ENCODE peak calls at places on chromosomes 2 and 18, in five cellular contexts. T is GM23338; S is uterus; H is activated CD8-positive, alpha-beta memory T cell treated with anti-CD3 and anti-CD28 coated beads for 48 hours; J is cardiac muscle cell. Z is an unnamed sample.

GRCh38 chr2:239196474-239197021 is 204.3 kb downstream of the HDAC4 start:
- DNase-seq in T (no peak), S (peak), H (no peak), J (no peak), Z (no peak)

GRCh38 chr2:99066602-99067001 is 74.9 kb upstream of the C2orf15 start:
- DNase-seq in T (peak), S (no peak), H (no peak), J (peak), Z (no peak)

GRCh38 chr2:18455256-18455862 is 105.1 kb downstream of the RDH14 start:
- DNase-seq in T (peak), S (no peak), H (no peak), J (peak), Z (peak)

GRCh38 chr18:7177131-7177744 is 53.7 kb upstream of the LRRC30 start:
- DNase-seq in T (peak), S (peak), H (no peak), J (peak), Z (no peak)

GRCh38 chr2:54999182-54999581 is 51.1 kb downstream of the RTN4 start:
- DNase-seq in T (no peak), S (no peak), H (no peak), J (peak), Z (peak)

GRCh38 chr2:72940786-72941185 is 23.5 kb downstream of the EMX1 start:
- DNase-seq in T (peak), S (no peak), H (no peak), J (peak), Z (no peak)

GRCh38 chr18:39260565-39260964 is 1695.0 kb upstream of the CELF4 start:
- DNase-seq in T (peak), S (no peak), H (no peak), J (no peak), Z (no peak)

GRCh38 chr2:140658766-140659165 is 1472.0 kb downstream of the LRP1B start:
- DNase-seq in T (no peak), S (no peak), H (no peak), J (no peak), Z (peak)

GRCh38 chr2:219045937-219046550 is 4.7 kb upstream of the CFAP65 start:
- DNase-seq in T (peak), S (no peak), H (no peak), J (peak), Z (no peak)

GRCh38 chr2:235981629-235982028 is 186.6 kb downstream of the GBX2 start:
- DNase-seq in T (peak), S (no peak), H (no peak), J (no peak), Z (no peak)

GRCh38 chr18:59917422-59917821 is 17.6 kb downstream of the PMAIP1 start:
- DNase-seq in T (peak), S (no peak), H (no peak), J (peak), Z (no peak)

GRCh38 chr2:212957624-212958023 is 193.8 kb downstream of the IKZF2 start:
- DNase-seq in T (no peak), S (no peak), H (no peak), J (no peak), Z (no peak)

GRCh38 chr2:29662841-29663240 is 258.5 kb downstream of the ALK start:
- DNase-seq in T (no peak), S (no peak), H (no peak), J (no peak), Z (no peak)

GRCh38 chr18:21051615-21052014 is 60.0 kb downstream of the ROCK1 start:
- DNase-seq in T (no peak), S (no peak), H (no peak), J (peak), Z (no peak)

GRCh38 chr2:20449501-20450200 is 2.8 kb downstream of the RHOB start:
- DNase-seq in T (no peak), S (no peak), H (no peak), J (peak), Z (no peak)